ENCODE peak calls at places on chromosomes 16 and 17, in seven cellular contexts. N is endodermal cell, Y is lower lobe of right lung, R is cardiac fibroblast, H is brain microvascular endothelial cell, G is A549, C is AG04449. X is an unnamed sample.
A peak's percentile ranks its signal among the peaks of the same experiment; 100 is the strongest.

GRCh38 chr17:8159459-8160223 is 3.1 kb downstream of the VAMP2 start:
- DNase-seq in R (no peak), H (no peak), N (no peak), G (no peak), C (no peak), Y (peak; percentile 15), X (no peak)

GRCh38 chr16:65123846-65124513 is 2.1 kb upstream of the CDH11 start:
- DNase-seq in H (no peak), Y (no peak), R (no peak), N (peak; percentile 53), G (no peak), C (no peak), X (no peak)

GRCh38 chr17:36851230-36851629 is 86.0 kb upstream of the LHX1 start:
- DNase-seq in C (no peak), G (peak; percentile 88), N (no peak), R (peak; percentile 51), H (no peak), Y (no peak), X (no peak)

GRCh38 chr17:13135496-13135895 is 117.7 kb upstream of the ELAC2 start:
- DNase-seq in C (no peak), R (no peak), N (no peak), G (no peak), H (no peak), Y (no peak), X (no peak)

GRCh38 chr17:50064253-50064991 is 8.5 kb downstream of the ITGA3 start:
- DNase-seq in G (peak; percentile 94), N (peak; percentile 84), C (peak; percentile 94), Y (peak; percentile 74), H (peak; percentile 97), R (peak; percentile 98), X (peak; percentile 95)

GRCh38 chr17:12349297-12349696 is 316.4 kb upstream of the MYOCD start:
- DNase-seq in H (no peak), G (no peak), R (no peak), C (no peak), Y (no peak), N (no peak), X (no peak)

GRCh38 chr16:68373528-68374250 is 62.9 kb downstream of the PRMT7 start:
- DNase-seq in H (no peak), G (no peak), Y (peak; percentile 17), C (no peak), R (no peak), N (no peak), X (no peak)

GRCh38 chr17:17824119-17824779 is 12.5 kb downstream of the SREBF1 start:
- DNase-seq in Y (no peak), N (peak; percentile 76), R (no peak), C (no peak), G (peak; percentile 48), H (no peak), X (no peak)

GRCh38 chr16:47060596-47060995 is 83.1 kb downstream of the NETO2 start:
- DNase-seq in C (no peak), Y (no peak), N (peak; percentile 12), H (no peak), G (no peak), R (no peak), X (no peak)

GRCh38 chr16:56710181-56710737 is 19.7 kb upstream of the NUP93 start:
- DNase-seq in N (no peak), C (no peak), G (no peak), R (no peak), H (no peak), Y (no peak), X (no peak)

GRCh38 chr17:81277421-81277820 is 17.7 kb downstream of the SLC38A10 start:
- DNase-seq in R (no peak), C (no peak), Y (peak; percentile 74), H (no peak), G (no peak), N (no peak), X (no peak)

GRCh38 chr17:49360796-49361128 is 1.3 kb downstream of the ZNF652 start:
- DNase-seq in H (peak; percentile 32), C (no peak), G (no peak), Y (no peak), R (no peak), N (peak; percentile 75), X (no peak)

GRCh38 chr16:56817056-56817455 is 48.0 kb upstream of the SLC12A3 start:
- DNase-seq in H (no peak), Y (no peak), G (no peak), N (no peak), R (no peak), C (no peak), X (no peak)

GRCh38 chr17:1228752-1229353 is 41.4 kb upstream of the BHLHA9 start:
- DNase-seq in R (no peak), C (no peak), H (no peak), Y (peak; percentile 51), G (no peak), N (peak; percentile 73), X (no peak)

GRCh38 chr17:8289103-8289397 is 580 bp downstream of the RANGRF start:
- DNase-seq in Y (peak; percentile 87), N (no peak), G (no peak), R (no peak), H (peak; percentile 44), C (no peak), X (no peak)

DNA sequence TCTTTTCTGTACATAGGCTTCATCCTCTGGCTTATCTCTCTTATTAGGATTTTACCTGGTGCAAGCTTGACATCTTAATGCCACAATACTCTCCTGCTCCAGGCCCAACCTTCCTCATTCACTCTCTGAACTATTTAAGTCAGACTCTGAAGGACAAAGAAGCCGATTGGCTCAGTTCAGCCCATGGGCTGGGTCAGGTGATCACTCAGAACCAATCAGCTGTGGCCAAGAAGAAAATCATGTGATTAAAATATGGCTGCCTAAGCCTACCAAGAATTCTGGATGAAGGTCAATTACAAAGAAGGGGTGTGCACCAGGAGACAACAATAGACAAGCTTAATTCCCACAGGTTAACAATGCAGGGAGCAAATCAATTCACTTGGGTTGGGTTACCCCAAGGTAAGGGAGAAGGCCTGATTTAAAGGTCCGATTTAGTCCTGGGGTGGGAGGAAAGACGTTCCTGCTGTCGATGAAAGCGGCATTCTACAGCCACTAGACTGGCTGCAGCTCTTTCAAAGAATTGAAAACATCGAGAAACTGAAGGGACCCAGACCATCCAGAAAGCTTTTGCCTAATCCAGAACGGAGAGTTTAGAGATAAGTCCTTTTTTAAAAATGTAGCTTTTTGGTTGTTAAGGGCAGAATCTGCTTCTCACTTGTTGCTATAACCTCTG is 42.9 kb upstream of the NFAT5 start:
- DNase-seq in R (no peak), G (peak; percentile 76), C (no peak), N (peak; percentile 67), Y (no peak), H (no peak), X (no peak)
- H3K4me3 ChIP-seq in R (no peak overlapping the region), G (no peak overlapping the region), C (no peak overlapping the region), N (peak overlapping the region; percentile 0), Y (no peak overlapping the region), H (no peak overlapping the region), X (no peak overlapping the region)

DNA sequence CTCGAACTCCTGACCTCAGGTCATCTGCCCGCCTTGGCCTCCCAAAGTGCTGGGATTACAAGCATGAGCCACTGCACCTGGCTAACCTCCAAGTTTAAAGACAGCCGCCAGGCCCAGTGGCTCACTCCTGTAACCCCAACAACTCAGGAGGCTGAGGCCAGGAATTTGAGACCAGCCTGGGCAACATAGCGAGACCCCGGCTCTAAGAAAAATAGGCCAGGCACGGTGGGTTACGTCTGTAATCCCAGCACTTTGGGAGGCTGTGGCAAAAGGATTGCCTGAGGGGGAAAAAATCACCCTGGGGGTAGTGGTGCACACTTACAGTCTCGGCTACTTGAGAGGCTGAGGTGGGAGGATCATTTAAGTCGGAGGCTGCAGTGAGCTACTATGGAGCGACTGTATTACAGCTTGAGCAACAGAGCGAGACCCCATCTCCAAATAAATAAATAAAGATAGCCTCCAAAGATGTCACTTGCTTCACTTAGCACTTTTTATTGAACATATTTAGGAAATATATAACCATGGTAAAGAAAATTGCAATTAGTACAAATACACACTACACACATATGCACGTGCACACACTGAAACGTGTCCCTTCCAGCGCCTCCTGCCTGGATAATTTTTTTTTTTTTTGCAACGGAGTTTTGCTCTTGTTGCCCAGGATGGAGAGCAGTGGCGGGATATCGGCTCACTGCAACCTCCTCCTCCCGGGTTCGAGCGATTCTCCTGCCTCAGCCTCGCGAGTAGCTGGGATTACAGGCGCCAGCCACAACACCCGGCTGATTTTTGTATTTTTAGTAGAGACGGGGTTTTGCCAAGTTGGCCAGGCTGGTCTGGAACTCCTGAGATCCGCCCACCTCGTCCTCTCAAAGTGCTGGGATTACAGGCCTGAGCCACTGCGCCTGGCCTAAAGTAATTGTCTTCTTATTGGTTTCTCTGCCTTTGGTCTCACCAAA is 1.4 kb upstream of the BCKDK start:
- DNase-seq in R (no peak), C (no peak), Y (no peak), N (no peak), G (no peak), H (no peak), X (no peak)
- TF ChIP-seq CTCF in R (no peak), C (no peak), Y (no peak), N (no peak), G (no peak), H (no peak), X (no peak)

DNA sequence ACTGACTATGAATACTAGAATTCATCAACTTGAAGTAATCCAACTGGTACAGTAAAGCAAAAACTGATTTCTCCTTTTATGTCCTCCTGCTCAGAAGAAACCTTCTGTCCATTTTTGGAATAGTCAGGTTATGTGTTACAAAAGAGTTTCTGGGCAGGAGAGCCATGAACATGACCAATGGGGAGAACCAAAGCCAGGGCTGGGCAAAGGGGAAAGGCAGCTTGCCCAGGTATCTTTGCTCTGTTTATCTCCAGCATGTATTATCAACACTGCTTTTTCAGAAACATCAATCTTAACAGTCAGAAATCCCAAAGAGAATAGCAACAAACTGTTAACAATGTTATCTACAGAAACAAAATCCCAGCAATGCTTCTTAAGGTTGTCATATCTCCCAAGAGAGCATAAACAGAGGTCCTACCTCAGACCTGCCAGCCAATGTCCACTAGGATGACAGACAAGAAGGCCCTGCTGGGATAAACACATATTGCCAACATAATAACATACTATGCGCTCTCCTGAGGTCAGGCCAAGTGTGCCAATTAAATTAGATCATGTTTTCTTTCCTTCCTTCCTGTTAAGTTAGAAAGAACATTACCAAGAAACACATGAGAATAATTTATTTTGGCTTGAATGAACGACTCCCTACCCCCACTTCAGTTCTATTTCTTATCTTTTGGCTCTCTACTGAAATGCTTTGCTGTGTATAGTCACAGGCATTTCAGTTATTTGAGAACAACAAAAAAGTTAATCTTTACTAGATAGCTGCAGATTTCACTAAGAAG is 28.0 kb downstream of the BLMH start:
- DNase-seq in N (no peak), C (no peak), R (peak; percentile 61), H (peak; percentile 62), Y (no peak), G (peak; percentile 9), X (peak; percentile 91)
- H3K4me3 ChIP-seq in N (peak overlapping the region; percentile 65), C (no peak overlapping the region), R (no peak overlapping the region), H (no peak overlapping the region), Y (no peak overlapping the region), G (no peak overlapping the region), X (no peak overlapping the region)

DNA sequence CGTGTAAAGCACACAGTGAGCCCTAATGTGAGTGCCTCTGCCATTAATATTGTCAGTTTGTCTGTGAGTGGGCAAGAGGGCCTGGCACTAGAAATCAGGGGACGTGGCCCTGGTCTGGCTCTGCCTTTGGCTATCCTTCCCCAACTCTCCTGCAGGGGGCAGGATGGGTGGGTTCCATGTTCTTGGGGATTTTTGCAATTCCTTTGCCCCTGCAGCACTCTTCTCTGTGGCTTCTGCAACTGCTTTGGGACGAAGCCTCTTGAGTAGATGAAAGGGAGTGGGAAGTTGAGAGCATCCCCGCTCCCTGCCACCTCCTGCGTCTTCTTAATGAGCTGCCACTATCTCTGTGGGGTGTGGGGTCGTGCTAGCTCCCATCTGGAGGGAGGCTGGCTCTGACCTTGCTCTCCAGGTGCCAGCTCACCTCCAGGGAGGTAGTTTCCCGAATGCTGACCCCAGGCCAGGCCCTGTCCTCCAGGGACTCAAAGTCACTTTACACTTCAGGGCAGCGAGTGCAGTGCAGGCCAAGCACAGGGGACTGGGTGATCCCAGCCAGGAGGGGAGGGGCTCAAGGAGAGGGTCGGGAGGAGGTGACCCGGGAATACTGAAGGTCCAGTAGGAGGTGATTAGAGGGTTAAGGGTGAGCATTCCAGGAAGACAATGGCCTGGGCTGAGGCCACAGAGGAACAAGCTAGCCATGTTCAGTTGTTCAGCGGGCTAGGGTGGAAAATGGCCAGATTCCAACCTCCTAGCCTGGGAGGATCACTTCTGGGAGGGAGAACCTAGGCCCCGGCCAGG is 121.0 kb upstream of the NLRP1 start:
- DNase-seq in H (no peak), C (no peak), G (no peak), Y (no peak), R (peak; percentile 10), N (peak; percentile 94), X (peak; percentile 11)
- TF ChIP-seq CTCF in H (peak; percentile 56), C (peak; percentile 32), G (peak; percentile 19), Y (peak; percentile 21), R (peak; percentile 52), N (peak; percentile 84), X (peak; percentile 48)

X was measured in fibroblast of pulmonary artery.